ENCODE peak calls at places on chromosomes 7 and 10, in four cellular contexts. One of them, this sample, is unnamed.

GRCh38 chr10:17219024-17219423 is 9.0 kb upstream of the VIM start:
- DNase-seq in NCI-H1436: no peak
- DNase-seq in iris pigment epithelial cell: peak; percentile 63
- DNase-seq in mesothelial cell of epicardium: no peak
- DNase-seq in this sample: no peak

GRCh38 chr7:776992-777520 is 50.0 kb upstream of the PRKAR1B start:
- DNase-seq in NCI-H1436: no peak
- DNase-seq in iris pigment epithelial cell: peak; percentile 7
- DNase-seq in mesothelial cell of epicardium: no peak
- DNase-seq in this sample: no peak

GRCh38 chr10:31751401-31752080 is 177.1 kb downstream of the ARHGAP12 start:
- DNase-seq in NCI-H1436: no peak
- DNase-seq in iris pigment epithelial cell: no peak
- DNase-seq in mesothelial cell of epicardium: no peak
- DNase-seq in this sample: peak; percentile 70

GRCh38 chr7:28389504-28390385 is 22.6 kb upstream of the CREB5 start:
- DNase-seq in NCI-H1436: peak; percentile 46
- DNase-seq in iris pigment epithelial cell: peak; percentile 65
- DNase-seq in mesothelial cell of epicardium: no peak
- DNase-seq in this sample: peak; percentile 49

GRCh38 chr10:61970182-61971015 is 68.9 kb downstream of the ARID5B start:
- DNase-seq in NCI-H1436: no peak
- DNase-seq in iris pigment epithelial cell: peak; percentile 39
- DNase-seq in mesothelial cell of epicardium: no peak
- DNase-seq in this sample: no peak

GRCh38 chr10:97571622-97572021 is 957 bp upstream of the ANKRD2 start:
- DNase-seq in NCI-H1436: no peak
- DNase-seq in iris pigment epithelial cell: no peak
- DNase-seq in mesothelial cell of epicardium: no peak
- DNase-seq in this sample: no peak

GRCh38 chr10:7950981-7951847 is 103.3 kb upstream of the GATA3 start:
- DNase-seq in NCI-H1436: no peak
- DNase-seq in iris pigment epithelial cell: peak; percentile 76
- DNase-seq in mesothelial cell of epicardium: no peak
- DNase-seq in this sample: no peak

GRCh38 chr7:103466814-103467213 is 20.8 kb upstream of the SLC26A5 start:
- DNase-seq in NCI-H1436: no peak
- DNase-seq in iris pigment epithelial cell: no peak
- DNase-seq in mesothelial cell of epicardium: no peak
- DNase-seq in this sample: no peak

GRCh38 chr10:77004917-77005564 is 632.6 kb downstream of the KCNMA1 start:
- DNase-seq in NCI-H1436: peak; percentile 28
- DNase-seq in iris pigment epithelial cell: peak; percentile 34
- DNase-seq in mesothelial cell of epicardium: no peak
- DNase-seq in this sample: peak; percentile 57

GRCh38 chr7:159025161-159025779 is 119.4 kb downstream of the VIPR2 start:
- DNase-seq in NCI-H1436: no peak
- DNase-seq in iris pigment epithelial cell: no peak
- DNase-seq in mesothelial cell of epicardium: no peak
- DNase-seq in this sample: no peak

GRCh38 chr7:25149844-25150243 is 24.8 kb upstream of the CYCS start:
- DNase-seq in NCI-H1436: no peak
- DNase-seq in iris pigment epithelial cell: no peak
- DNase-seq in mesothelial cell of epicardium: no peak
- DNase-seq in this sample: no peak

GRCh38 chr7:135685306-135686084 is 23.2 kb downstream of the STMP1 start:
- DNase-seq in NCI-H1436: no peak
- DNase-seq in iris pigment epithelial cell: peak; percentile 34
- DNase-seq in mesothelial cell of epicardium: no peak
- DNase-seq in this sample: no peak

GRCh38 chr10:111706331-111706730 is 477.2 kb downstream of the GPAM start:
- DNase-seq in NCI-H1436: no peak
- DNase-seq in iris pigment epithelial cell: no peak
- DNase-seq in mesothelial cell of epicardium: no peak
- DNase-seq in this sample: no peak

GRCh38 chr7:156064921-156065386 is 252.7 kb upstream of the SHH start:
- DNase-seq in NCI-H1436: no peak
- DNase-seq in iris pigment epithelial cell: peak; percentile 31
- DNase-seq in mesothelial cell of epicardium: no peak
- DNase-seq in this sample: no peak

GRCh38 chr7:27180431-27181175 is 4.4 kb downstream of the HOXA11 start:
- DNase-seq in NCI-H1436: no peak
- DNase-seq in iris pigment epithelial cell: no peak
- DNase-seq in mesothelial cell of epicardium: no peak
- DNase-seq in this sample: no peak

GRCh38 chr10:90675621-90676020 is 182.2 kb downstream of the HTR7 start:
- DNase-seq in NCI-H1436: no peak
- DNase-seq in iris pigment epithelial cell: peak; percentile 76
- DNase-seq in mesothelial cell of epicardium: no peak
- DNase-seq in this sample: no peak

GRCh38 chr7:69840248-69840647 is 242.0 kb downstream of the AUTS2 start:
- DNase-seq in NCI-H1436: no peak
- DNase-seq in iris pigment epithelial cell: peak; percentile 27
- DNase-seq in mesothelial cell of epicardium: no peak
- DNase-seq in this sample: no peak

GRCh38 chr7:97671571-97671970 is 60.3 kb upstream of the TAC1 start:
- DNase-seq in NCI-H1436: no peak
- DNase-seq in iris pigment epithelial cell: no peak
- DNase-seq in mesothelial cell of epicardium: no peak
- DNase-seq in this sample: no peak

GRCh38 chr10:132325969-132326889 is 5.8 kb upstream of the LRRC27 start:
- DNase-seq in NCI-H1436: no peak
- DNase-seq in iris pigment epithelial cell: no peak
- DNase-seq in mesothelial cell of epicardium: no peak
- DNase-seq in this sample: no peak